ENCODE peak calls at places on chromosome X, in ten cellular contexts. D is CD4-positive, alpha-beta T cell; M is EH; Y is PC-3; H is pancreas; C is aorta; T is sciatic nerve; X is D341Med; R is CD4-positive, CD25-positive, alpha-beta regulatory T cell; K is A172. I is an unnamed sample.
A peak's percentile ranks its signal among the peaks of the same experiment; 100 is the strongest.

GRCh38 chrX:53704294-53704693 is 17.8 kb upstream of the HUWE1 start:
- DNase-seq in T (no peak), D (no peak), K (no peak), M (no peak), R (no peak), Y (no peak), X (no peak), H (no peak), C (no peak), I (no peak)

GRCh38 chrX:151896734-151897474 is 15.8 kb upstream of the MAGEA4 start:
- DNase-seq in C (no peak), R (no peak), Y (no peak), K (peak; percentile 26), X (no peak), H (no peak), T (no peak), M (peak; percentile 75), D (no peak), I (peak; percentile 18)

GRCh38 chrX:133307637-133308485 is 89.7 kb upstream of the TFDP3 start:
- DNase-seq in D (no peak), Y (no peak), X (no peak), C (no peak), T (no peak), R (no peak), K (no peak), H (no peak), M (no peak), I (no peak)

GRCh38 chrX:71911023-71911730 is 532 bp downstream of the NHSL2 start:
- DNase-seq in D (peak; percentile 25), R (peak; percentile 5), X (peak; percentile 74), H (peak; percentile 19), K (no peak), C (peak; percentile 77), M (no peak), Y (no peak), T (peak; percentile 75), I (no peak)

GRCh38 chrX:11241720-11242119 is 51.5 kb upstream of the AMELX start:
- DNase-seq in T (no peak), R (no peak), Y (no peak), C (no peak), M (no peak), H (no peak), K (no peak), D (no peak), X (no peak), I (no peak)

GRCh38 chrX:13093489-13094140 is 49.2 kb upstream of the FAM9C start:
- DNase-seq in M (no peak), K (no peak), H (no peak), R (no peak), Y (no peak), X (no peak), T (no peak), C (no peak), D (peak; percentile 28), I (no peak)

GRCh38 chrX:70998402-70999027 is 67.6 kb upstream of the SLC7A3 start:
- DNase-seq in T (no peak), D (peak; percentile 2), R (no peak), Y (peak; percentile 42), K (peak; percentile 19), C (no peak), H (no peak), M (peak; percentile 51), X (no peak), I (no peak)

GRCh38 chrX:53447441-53447840 is 13.3 kb upstream of the HSD17B10 start:
- DNase-seq in C (no peak), Y (no peak), T (no peak), D (no peak), M (no peak), H (peak; percentile 30), X (no peak), K (no peak), R (no peak), I (no peak)

GRCh38 chrX:47637546-47638195 is 7.9 kb upstream of the CFP start:
- DNase-seq in T (no peak), M (no peak), X (no peak), R (peak; percentile 25), D (peak; percentile 40), Y (no peak), C (no peak), K (no peak), H (no peak), I (no peak)

GRCh38 chrX:79604364-79604763 is 237.2 kb upstream of the ITM2A start:
- DNase-seq in R (no peak), K (no peak), D (no peak), T (no peak), X (no peak), C (no peak), Y (no peak), H (no peak), M (no peak), I (no peak)

GRCh38 chrX:44022964-44023363 is 49.8 kb upstream of the NDP start:
- DNase-seq in K (no peak), R (no peak), M (no peak), T (no peak), D (no peak), H (no peak), C (no peak), Y (no peak), X (no peak), I (peak; percentile 28)

GRCh38 chrX:36650622-36651021 is 357.5 kb upstream of the FAM47C start:
- DNase-seq in K (no peak), M (no peak), D (no peak), H (no peak), R (no peak), Y (no peak), T (no peak), X (no peak), C (no peak), I (no peak)

GRCh38 chrX:50967734-50968133 is 57.2 kb downstream of the BMP15 start:
- DNase-seq in Y (peak; percentile 7), K (no peak), H (no peak), D (no peak), R (no peak), X (no peak), T (no peak), M (no peak), C (no peak), I (no peak)

GRCh38 chrX:13223868-13224555 is 95.8 kb downstream of the ATXN3L start:
- DNase-seq in K (peak; percentile 98), C (no peak), D (no peak), X (no peak), H (no peak), R (no peak), Y (peak; percentile 94), M (peak; percentile 90), T (no peak), I (peak; percentile 36)

GRCh38 chrX:78710146-78710545 is 37.4 kb upstream of the LPAR4 start:
- DNase-seq in T (no peak), Y (no peak), H (no peak), K (no peak), X (no peak), R (no peak), M (peak; percentile 59), D (no peak), C (no peak), I (no peak)

GRCh38 chrX:23901805-23902204 is 5.9 kb downstream of the APOO start:
- DNase-seq in Y (peak; percentile 70), T (no peak), X (peak; percentile 47), K (peak; percentile 84), R (peak; percentile 46), D (no peak), C (no peak), M (peak; percentile 80), H (no peak), I (no peak)

GRCh38 chrX:38664285-38664684 is 102.9 kb downstream of the TSPAN7 start:
- DNase-seq in D (no peak), K (peak; percentile 21), Y (peak; percentile 56), M (peak; percentile 28), T (no peak), X (peak; percentile 34), R (no peak), C (no peak), H (no peak), I (no peak)

GRCh38 chrX:146907391-146908240 is 93.1 kb upstream of the CXorf51A start:
- DNase-seq in C (peak; percentile 68), T (no peak), D (no peak), K (peak; percentile 53), M (no peak), R (no peak), X (no peak), Y (no peak), H (no peak), I (peak; percentile 12)

GRCh38 chrX:47176101-47176740 is 17.4 kb upstream of the UBA1 start:
- DNase-seq in X (peak; percentile 8), R (no peak), D (no peak), H (no peak), K (no peak), T (peak; percentile 42), C (peak; percentile 5), M (no peak), Y (no peak), I (no peak)

GRCh38 chrX:53717205-53717604 is 30.7 kb upstream of the HUWE1 start:
- DNase-seq in D (no peak), Y (no peak), H (no peak), K (no peak), R (no peak), T (no peak), X (no peak), M (no peak), C (no peak), I (no peak)

GRCh38 chrX:151828434-151829080 is 84.1 kb upstream of the MAGEA4 start:
- DNase-seq in K (no peak), R (no peak), X (no peak), H (no peak), M (peak; percentile 8), T (no peak), D (no peak), C (no peak), Y (no peak), I (peak; percentile 19)

GRCh38 chrX:153934473-153935325 is at the start of gene NAA10:
- DNase-seq in X (peak; percentile 94), T (peak; percentile 80), Y (peak; percentile 83), D (peak; percentile 62), H (peak; percentile 84), C (peak; percentile 91), K (peak; percentile 55), R (peak; percentile 44), M (peak; percentile 76), I (peak; percentile 76)

GRCh38 chrX:129523076-129524055 is at the start of gene SMARCA1:
- DNase-seq in M (peak; percentile 66), K (peak; percentile 34), Y (peak; percentile 12), H (peak; percentile 46), R (no peak), T (peak; percentile 68), X (peak; percentile 80), C (peak; percentile 81), D (no peak), I (peak; percentile 30)

I was measured in MG63.